ENCODE peak calls at places on chromosomes 11 and 22, in eight cellular contexts. Y, C, X, D, I, B, G and H are unnamed samples.
A peak's percentile ranks its signal among the peaks of the same experiment; 100 is the strongest.

GRCh38 chr11:113806403-113806802 is 26.8 kb downstream of the CLDN25 start:
- DNase-seq in Y (no peak), C (peak; percentile 41), X (no peak), D (no peak), I (peak; percentile 4), B (peak; percentile 47), G (no peak), H (no peak)

GRCh38 chr11:35619030-35619753 is 932 bp downstream of the FJX1 start:
- DNase-seq in Y (no peak), C (peak; percentile 53), X (no peak), D (no peak), I (peak; percentile 40), B (peak; percentile 72), G (no peak), H (no peak)

GRCh38 chr11:134751825-134752224 is 339.8 kb upstream of the B3GAT1 start:
- DNase-seq in Y (no peak), C (no peak), X (no peak), D (no peak), I (no peak), B (no peak), G (no peak), H (no peak)

GRCh38 chr11:14223636-14224035 is 135.3 kb downstream of the RRAS2 start:
- DNase-seq in Y (no peak), C (no peak), X (no peak), D (no peak), I (no peak), B (no peak), G (no peak), H (no peak)

GRCh38 chr11:1546536-1547466 is 25.3 kb downstream of the DUSP8 start:
- DNase-seq in Y (peak; percentile 70), C (peak; percentile 33), X (no peak), D (no peak), I (peak; percentile 80), B (peak; percentile 47), G (no peak), H (no peak)

GRCh38 chr11:33970984-33971466 is 79.1 kb upstream of the LMO2 start:
- DNase-seq in Y (no peak), C (peak; percentile 54), X (no peak), D (peak; percentile 47), I (peak; percentile 76), B (peak; percentile 79), G (no peak), H (no peak)

GRCh38 chr11:118281284-118281683 is 17.2 kb upstream of the MPZL2 start:
- DNase-seq in Y (no peak), C (no peak), X (no peak), D (no peak), I (no peak), B (no peak), G (no peak), H (no peak)

GRCh38 chr11:17734986-17735822 is 623 bp downstream of the KCNC1 start:
- DNase-seq in Y (peak; percentile 39), C (peak; percentile 70), X (no peak), D (peak; percentile 62), I (peak; percentile 48), B (peak; percentile 84), G (no peak), H (no peak)

GRCh38 chr11:128484172-128484571 is 103.2 kb downstream of the ETS1 start:
- DNase-seq in Y (no peak), C (no peak), X (no peak), D (no peak), I (no peak), B (peak; percentile 57), G (no peak), H (no peak)

GRCh38 chr11:19979519-19979845 is 180.8 kb downstream of the DBX1 start:
- DNase-seq in Y (no peak), C (no peak), X (peak; percentile 25), D (no peak), I (no peak), B (no peak), G (no peak), H (no peak)

GRCh38 chr22:30628491-30628890 is 7.1 kb upstream of the SLC35E4 start:
- DNase-seq in Y (no peak), C (no peak), X (no peak), D (no peak), I (no peak), B (no peak), G (no peak), H (no peak)

GRCh38 chr11:134393638-134394037 is 18.4 kb downstream of the B3GAT1 start:
- DNase-seq in Y (no peak), C (no peak), X (no peak), D (no peak), I (no peak), B (no peak), G (no peak), H (no peak)

GRCh38 chr22:41417622-41418390 is 28.8 kb downstream of the TOB2 start:
- DNase-seq in Y (no peak), C (no peak), X (no peak), D (peak; percentile 92), I (no peak), B (peak; percentile 93), G (no peak), H (no peak)

GRCh38 chr11:132056689-132057088 is 686.3 kb downstream of the NTM start:
- DNase-seq in Y (no peak), C (peak; percentile 57), X (no peak), D (no peak), I (no peak), B (peak; percentile 96), G (no peak), H (no peak)

GRCh38 chr11:44530413-44531115 is 34.9 kb upstream of the CD82 start:
- DNase-seq in Y (no peak), C (peak; percentile 15), X (no peak), D (no peak), I (no peak), B (no peak), G (no peak), H (no peak)

GRCh38 chr11:125348704-125349635 is 147.1 kb downstream of the FEZ1 start:
- DNase-seq in Y (no peak), C (peak; percentile 28), X (no peak), D (no peak), I (no peak), B (peak; percentile 67), G (peak; percentile 29), H (no peak)

GRCh38 chr11:97567801-97568200 is 1178.0 kb downstream of the JRKL start:
- DNase-seq in Y (no peak), C (no peak), X (no peak), D (no peak), I (no peak), B (no peak), G (no peak), H (no peak)

GRCh38 chr11:7490054-7490453 is 4.7 kb downstream of the OLFML1 start:
- DNase-seq in Y (no peak), C (peak; percentile 73), X (no peak), D (no peak), I (no peak), B (no peak), G (no peak), H (no peak)

GRCh38 chr11:11843233-11843632 is 1.5 kb downstream of the USP47 start:
- DNase-seq in Y (no peak), C (peak; percentile 91), X (no peak), D (no peak), I (no peak), B (peak; percentile 37), G (no peak), H (no peak)

GRCh38 chr11:75867778-75868374 is 52.9 kb downstream of the UVRAG start:
- DNase-seq in Y (peak; percentile 51), C (peak; percentile 64), X (peak; percentile 24), D (peak; percentile 47), I (peak; percentile 65), B (peak; percentile 62), G (peak; percentile 17), H (peak; percentile 1)

GRCh38 chr11:63508745-63509144 is 2.9 kb downstream of the LGALS12 start:
- DNase-seq in Y (no peak), C (no peak), X (no peak), D (no peak), I (no peak), B (no peak), G (no peak), H (no peak)

GRCh38 chr11:61627831-61628753 is 47.2 kb upstream of the SYT7 start:
- DNase-seq in Y (no peak), C (peak; percentile 74), X (no peak), D (peak; percentile 65), I (peak; percentile 66), B (peak; percentile 80), G (peak; percentile 9), H (peak; percentile 19)

GRCh38 chr22:23060612-23061400 is 9.5 kb upstream of the GNAZ start:
- DNase-seq in Y (no peak), C (no peak), X (no peak), D (no peak), I (no peak), B (no peak), G (no peak), H (no peak)

GRCh38 chr22:44046485-44047141 is 22.5 kb downstream of the PARVB start:
- DNase-seq in Y (no peak), C (no peak), X (no peak), D (no peak), I (no peak), B (no peak), G (no peak), H (no peak)

GRCh38 chr22:49629024-49629570 is 198.6 kb downstream of the BRD1 start:
- DNase-seq in Y (no peak), C (no peak), X (no peak), D (no peak), I (no peak), B (no peak), G (no peak), H (no peak)